ENCODE peak calls at places on chromosome 1, in six cellular contexts. P, L, Z, O, Y and T are unnamed samples.

GRCh38 chr1:45848097-45848496 is 44.7 kb downstream of the MAST2 start:
- DNase-seq in P (no peak), L (no peak), Z (no peak), O (no peak), Y (no peak), T (no peak)

GRCh38 chr1:154474802-154475201 is 27.2 kb upstream of the TDRD10 start:
- DNase-seq in P (peak), L (peak), Z (no peak), O (peak), Y (no peak), T (peak)

GRCh38 chr1:94154989-94155388 is 34.0 kb upstream of the ABCA4 start:
- DNase-seq in P (no peak), L (no peak), Z (no peak), O (peak), Y (no peak), T (no peak)

GRCh38 chr1:116139592-116140134 is 28.5 kb downstream of the MAB21L3 start:
- DNase-seq in P (no peak), L (no peak), Z (no peak), O (no peak), Y (no peak), T (no peak)

GRCh38 chr1:27348861-27349783 is 7.3 kb downstream of the SYTL1 start:
- DNase-seq in P (no peak), L (no peak), Z (peak), O (no peak), Y (no peak), T (no peak)

GRCh38 chr1:228092342-228093049 is 10.0 kb downstream of the ARF1 start:
- DNase-seq in P (no peak), L (no peak), Z (no peak), O (no peak), Y (no peak), T (no peak)

GRCh38 chr1:149962039-149962647 is 25.5 kb upstream of the MTMR11 start:
- DNase-seq in P (peak), L (peak), Z (peak), O (peak), Y (no peak), T (peak)

GRCh38 chr1:44616991-44617702 is 57.1 kb downstream of the TMEM53 start:
- DNase-seq in P (no peak), L (peak), Z (no peak), O (peak), Y (no peak), T (no peak)

GRCh38 chr1:226134170-226135058 is 52.1 kb downstream of the ACBD3 start:
- DNase-seq in P (no peak), L (no peak), Z (no peak), O (no peak), Y (no peak), T (no peak)

GRCh38 chr1:212040629-212041028 is 5.1 kb downstream of the DTL start:
- DNase-seq in P (no peak), L (no peak), Z (no peak), O (no peak), Y (no peak), T (no peak)

GRCh38 chr1:23224721-23225648 is 7.7 kb upstream of the HTR1D start:
- DNase-seq in P (no peak), L (peak), Z (no peak), O (peak), Y (no peak), T (no peak)

GRCh38 chr1:145425436-145426029 is at the start of gene NBPF20:
- DNase-seq in P (peak), L (peak), Z (peak), O (peak), Y (peak), T (peak)

GRCh38 chr1:76949503-76949902 is 82.2 kb downstream of the ST6GALNAC5 start:
- DNase-seq in P (peak), L (peak), Z (no peak), O (peak), Y (no peak), T (no peak)

GRCh38 chr1:8423134-8423701 is 105.3 kb downstream of the SLC45A1 start:
- DNase-seq in P (no peak), L (no peak), Z (no peak), O (no peak), Y (no peak), T (no peak)

GRCh38 chr1:72439036-72439435 is 156.7 kb upstream of the NEGR1 start:
- DNase-seq in P (no peak), L (peak), Z (no peak), O (peak), Y (no peak), T (no peak)

GRCh38 chr1:110051262-110051648 is 16.8 kb downstream of the STRIP1 start:
- DNase-seq in P (no peak), L (peak), Z (no peak), O (no peak), Y (no peak), T (no peak)

GRCh38 chr1:204828352-204828850 is 42.3 kb upstream of the NFASC start:
- DNase-seq in P (no peak), L (no peak), Z (peak), O (peak), Y (no peak), T (peak)

GRCh38 chr1:150192012-150192411 is 42.3 kb downstream of the PLEKHO1 start:
- DNase-seq in P (no peak), L (peak), Z (no peak), O (peak), Y (no peak), T (no peak)

GRCh38 chr1:38123356-38123755 is 76.8 kb upstream of the POU3F1 start:
- DNase-seq in P (peak), L (no peak), Z (no peak), O (no peak), Y (no peak), T (no peak)

GRCh38 chr1:201042663-201043461 is 19.3 kb upstream of the KIF21B start:
- DNase-seq in P (peak), L (peak), Z (peak), O (peak), Y (no peak), T (peak)

GRCh38 chr1:103106426-103107321 is 1.6 kb downstream of the COL11A1 start:
- DNase-seq in P (no peak), L (peak), Z (peak), O (peak), Y (no peak), T (peak)

GRCh38 chr1:7827134-7827955 is 25.5 kb downstream of the UTS2 start:
- DNase-seq in P (no peak), L (no peak), Z (no peak), O (peak), Y (no peak), T (no peak)

GRCh38 chr1:165539306-165539705 is 4.5 kb upstream of the LRRC52 start:
- DNase-seq in P (peak), L (no peak), Z (no peak), O (no peak), Y (no peak), T (no peak)